ENCODE peak calls at places on chromosome 2, in four cellular contexts. L is BE2C; U is fibroblast of lung; T is stimulated activated CD4-positive, alpha-beta T cell treated with anti-CD3 and anti-CD28 coated beads, Interleukin-2, amount 100 ng/mL, for 48 hours. P is an unnamed sample.

GRCh38 chr2:240248981-240249422 is 108.5 kb upstream of the OTOS start:
- DNase-seq in L (no peak), U (no peak), T (no peak), P (no peak)

GRCh38 chr2:148529745-148530144 is 114.8 kb upstream of the EPC2 start:
- DNase-seq in L (no peak), U (no peak), T (no peak), P (no peak)

GRCh38 chr2:17621781-17622180 is 81.3 kb downstream of the VSNL1 start:
- DNase-seq in L (no peak), U (peak; percentile 86), T (no peak), P (no peak)

GRCh38 chr2:37307500-37307899 is 17.1 kb downstream of the PRKD3 start:
- DNase-seq in L (no peak), U (no peak), T (no peak), P (no peak)

GRCh38 chr2:47344890-47345583 is 57.9 kb upstream of the MSH2 start:
- DNase-seq in L (peak; percentile 97), U (peak; percentile 88), T (no peak), P (no peak)

GRCh38 chr2:74847075-74847858 is 13.3 kb downstream of the HK2 start:
- DNase-seq in L (no peak), U (no peak), T (no peak), P (no peak)

GRCh38 chr2:96090181-96090500 is 26.2 kb downstream of the ADRA2B start:
- DNase-seq in L (no peak), U (no peak), T (no peak), P (no peak)

GRCh38 chr2:218435003-218435982 is 16.4 kb downstream of the VIL1 start:
- DNase-seq in L (no peak), U (no peak), T (no peak), P (no peak)